ENCODE peak calls at places on chromosome 6, in ten cellular contexts. B is astrocyte, K is WERI-Rb-1, Y is mammary epithelial cell, I is MM.1S, Q is GM12878, O is tibial nerve, L is BJ, R is thoracic aorta, T is kidney epithelial cell. P is an unnamed sample.
A peak's percentile ranks its signal among the peaks of the same experiment; 100 is the strongest.

GRCh38 chr6:30752164-30752927 is 8.0 kb upstream of the IER3 start:
- DNase-seq in Q (no peak), T (peak; percentile 97), O (peak; percentile 82), K (no peak), B (peak; percentile 100), L (peak; percentile 100), Y (peak; percentile 100), R (peak; percentile 92), I (no peak), P (peak; percentile 98)

GRCh38 chr6:142225115-142225514 is 76.7 kb upstream of the ADGRG6 start:
- DNase-seq in Q (no peak), Y (no peak), K (no peak), R (no peak), B (no peak), L (no peak), T (no peak), I (no peak), O (no peak), P (no peak)

GRCh38 chr6:52231411-52232127 is 12.7 kb downstream of the IL17F start:
- DNase-seq in B (no peak), T (no peak), Y (no peak), L (no peak), R (no peak), I (peak; percentile 35), O (no peak), Q (peak; percentile 55), K (no peak), P (no peak)

GRCh38 chr6:18148304-18149025 is 6.4 kb downstream of the TPMT start:
- DNase-seq in L (peak; percentile 90), I (no peak), Y (peak; percentile 96), O (no peak), B (peak; percentile 92), T (peak; percentile 65), K (no peak), Q (no peak), R (no peak), P (no peak)

GRCh38 chr6:52636830-52637229 is 34.1 kb upstream of the TMEM14A start:
- DNase-seq in L (no peak), T (no peak), O (no peak), B (no peak), R (no peak), Q (no peak), I (no peak), K (no peak), Y (no peak), P (no peak)

GRCh38 chr6:2133718-2134310 is 111.6 kb downstream of the GMDS start:
- DNase-seq in Q (no peak), R (no peak), K (no peak), Y (no peak), I (no peak), B (no peak), O (no peak), T (no peak), L (no peak), P (no peak)

GRCh38 chr6:15331143-15331542 is 85.3 kb downstream of the JARID2 start:
- DNase-seq in Y (peak; percentile 64), K (no peak), T (no peak), B (no peak), Q (no peak), I (no peak), R (no peak), O (no peak), L (no peak), P (no peak)

GRCh38 chr6:52362443-52363221 is 681 bp downstream of the PAQR8 start:
- DNase-seq in O (peak; percentile 17), Y (peak; percentile 16), I (no peak), Q (no peak), T (no peak), K (peak; percentile 55), R (no peak), L (no peak), B (no peak), P (peak; percentile 27)

GRCh38 chr6:87968435-87969278 is 79.0 kb upstream of the SPACA1 start:
- DNase-seq in I (peak; percentile 35), Y (no peak), B (peak; percentile 4), K (no peak), Q (no peak), R (no peak), O (no peak), L (no peak), T (no peak), P (no peak)

GRCh38 chr6:41204156-41204555 is 3.2 kb upstream of the TREML2 start:
- DNase-seq in T (no peak), L (no peak), Q (no peak), R (no peak), O (no peak), Y (no peak), I (no peak), B (no peak), K (no peak), P (no peak)

GRCh38 chr6:27290065-27290849 is 21.8 kb downstream of the POM121L2 start:
- DNase-seq in O (no peak), B (peak; percentile 31), K (no peak), T (no peak), L (no peak), Y (peak; percentile 68), Q (peak; percentile 40), R (no peak), I (no peak), P (no peak)

GRCh38 chr6:139588076-139588639 is 213.7 kb upstream of the CITED2 start:
- DNase-seq in Y (peak; percentile 43), I (no peak), L (no peak), K (peak; percentile 20), T (no peak), Q (no peak), B (peak; percentile 83), O (no peak), R (no peak), P (no peak)

GRCh38 chr6:109229536-109229935 is 134.2 kb downstream of the CEP57L1 start:
- DNase-seq in T (no peak), R (no peak), Q (no peak), L (no peak), B (no peak), O (no peak), Y (peak; percentile 48), K (no peak), I (no peak), P (no peak)

GRCh38 chr6:135030056-135030473 is 24.6 kb downstream of the HBS1L start:
- DNase-seq in R (no peak), I (peak; percentile 72), T (no peak), Q (peak; percentile 86), K (no peak), L (no peak), B (no peak), O (no peak), Y (no peak), P (no peak)

GRCh38 chr6:136611133-136611532 is 60.9 kb upstream of the MAP7 start:
- DNase-seq in B (no peak), K (no peak), O (no peak), T (no peak), Q (no peak), R (no peak), L (no peak), I (no peak), Y (no peak), P (no peak)

GRCh38 chr6:136607932-136608772 is 57.9 kb upstream of the MAP7 start:
- DNase-seq in K (peak; percentile 77), Y (peak; percentile 76), I (peak; percentile 62), L (no peak), B (peak; percentile 30), R (peak; percentile 33), Q (peak; percentile 17), T (no peak), O (peak; percentile 76), P (peak; percentile 59)

GRCh38 chr6:136608991-136609390 is 58.8 kb upstream of the MAP7 start:
- DNase-seq in B (peak; percentile 82), I (no peak), T (no peak), Q (no peak), R (no peak), L (no peak), K (no peak), Y (peak; percentile 49), O (no peak), P (no peak)

GRCh38 chr6:136607204-136607931 is 57.1 kb upstream of the MAP7 start:
- DNase-seq in T (no peak), B (peak; percentile 63), Y (peak; percentile 33), L (no peak), O (no peak), K (no peak), Q (no peak), I (no peak), R (no peak), P (no peak)

GRCh38 chr6:136609878-136610706 is 59.9 kb upstream of the MAP7 start:
- DNase-seq in O (no peak), B (peak; percentile 100), Q (no peak), T (peak; percentile 97), L (peak; percentile 99), I (no peak), K (no peak), R (peak; percentile 66), Y (peak; percentile 99), P (peak; percentile 83)
- H3K36me3 ChIP-seq in O (no peaks in the 10 kb centered on the region), B (no peaks in the 10 kb centered on the region), Q (peaks cover 2% of the 10 kb centered on the region), T (no peaks in the 10 kb centered on the region), L (no peaks in the 10 kb centered on the region), I (no peaks in the 10 kb centered on the region), K (no peaks in the 10 kb centered on the region), R (peaks cover 4% of the 10 kb centered on the region), Y (no peaks in the 10 kb centered on the region), P (peaks cover 23% of the 10 kb centered on the region)

GRCh38 chr6:57324538-57324937 is 7.1 kb downstream of the PRIM2 start:
- DNase-seq in B (no peak), K (no peak), T (no peak), R (no peak), I (peak; percentile 11), Y (no peak), O (no peak), Q (no peak), L (no peak), P (no peak)
- TF ChIP-seq CTCF in B (peak; percentile 35), K (no peak), T (peak; percentile 16), R (peak; percentile 37), I (peak; percentile 42), Y (peak; percentile 43), O (peak; percentile 47), Q (peak; percentile 7), L (peak; percentile 40), P (peak; percentile 41)

DNA sequence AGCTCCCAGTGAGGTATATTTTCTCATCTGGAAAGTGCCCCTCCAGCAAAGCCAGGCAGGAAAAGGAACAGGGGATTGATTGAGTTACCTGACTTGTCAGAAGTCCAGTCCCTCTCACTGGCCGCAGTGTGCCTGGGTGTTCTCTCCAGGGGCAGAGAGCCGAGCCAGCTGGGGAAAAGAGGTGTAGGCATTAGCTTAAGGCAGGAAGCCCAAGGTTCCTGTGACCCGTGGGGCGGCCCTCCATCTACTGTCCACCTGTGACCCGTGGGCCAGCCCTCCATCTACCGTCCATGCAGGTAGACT is 2.7 kb downstream of the PSMG4 start:
- DNase-seq in Y (no peak), Q (no peak), K (no peak), B (no peak), L (no peak), R (no peak), T (no peak), I (no peak), O (no peak), P (no peak)
- H3K36me3 ChIP-seq in Y (peaks cover 6% of the 10 kb centered on the region), Q (peaks cover 13% of the 10 kb centered on the region), K (peaks cover 27% of the 10 kb centered on the region), B (peaks cover 8% of the 10 kb centered on the region), L (peaks cover 10% of the 10 kb centered on the region), R (peaks cover 9% of the 10 kb centered on the region), T (peaks cover 3% of the 10 kb centered on the region), I (peaks cover 8% of the 10 kb centered on the region), O (no peaks in the 10 kb centered on the region), P (peaks cover 25% of the 10 kb centered on the region)

DNA sequence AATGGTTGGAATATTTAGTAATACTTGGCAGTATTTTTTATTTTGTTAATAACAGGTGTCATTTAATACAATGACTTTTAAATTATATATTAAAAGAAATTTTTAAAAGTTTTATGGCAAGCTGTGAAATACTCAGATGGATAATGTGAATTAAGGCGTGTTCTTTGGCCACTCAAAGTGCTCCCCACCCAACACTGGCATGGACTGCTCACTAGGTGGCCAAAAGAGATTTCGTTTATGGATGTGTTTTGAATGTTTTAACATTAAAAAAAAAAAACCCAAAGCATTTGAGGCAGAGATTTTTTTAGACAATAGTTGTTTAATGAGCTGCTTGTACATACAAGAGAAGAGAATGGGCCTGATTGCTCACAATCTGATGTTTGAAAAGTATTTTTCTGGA is 86.5 kb downstream of the QKI start:
- DNase-seq in L (no peak), Q (no peak), T (no peak), I (no peak), Y (no peak), R (no peak), O (no peak), K (no peak), B (no peak), P (no peak)
- TF ChIP-seq CTCF in L (no peak), Q (no peak), T (no peak), I (no peak), Y (no peak), R (no peak), O (no peak), K (no peak), B (no peak), P (no peak)

P was measured in tibial artery.